ENCODE peak calls at places on chromosomes 7 and 10, in five cellular contexts. D is prostate gland, H is sigmoid colon, G is transverse colon, Z is GM12891. N is an unnamed sample.

GRCh38 chr7:139699640-139700504 is 77.9 kb downstream of the HIPK2 start:
- DNase-seq in Z (no peak), H (no peak), G (no peak), D (no peak), N (no peak)

GRCh38 chr7:126656165-126656564 is 596.6 kb downstream of the GRM8 start:
- DNase-seq in D (no peak), G (no peak), Z (no peak), H (no peak), N (no peak)

GRCh38 chr10:20181408-20181807 is 365.2 kb downstream of the PLXDC2 start:
- DNase-seq in G (no peak), D (no peak), H (no peak), Z (no peak), N (no peak)

GRCh38 chr7:158816995-158817394 is 12.3 kb downstream of the ESYT2 start:
- DNase-seq in H (no peak), G (peak; percentile 67), Z (no peak), D (no peak), N (no peak)

GRCh38 chr10:51377932-51378206 is 303.6 kb downstream of the PRKG1 start:
- DNase-seq in D (no peak), H (no peak), G (no peak), Z (no peak), N (no peak)

GRCh38 chr10:117680611-117681010 is 138.1 kb downstream of the EMX2 start:
- DNase-seq in H (no peak), G (no peak), D (no peak), Z (no peak), N (no peak)

GRCh38 chr7:34451923-34452322 is 206.1 kb upstream of the NPSR1 start:
- DNase-seq in Z (no peak), H (no peak), G (no peak), D (no peak), N (no peak)

GRCh38 chr7:147052818-147053217 is 936.2 kb downstream of the CNTNAP2 start:
- DNase-seq in Z (no peak), H (no peak), D (no peak), G (no peak), N (no peak)

GRCh38 chr10:21372651-21373410 is 152.7 kb downstream of the SKIDA1 start:
- DNase-seq in H (no peak), Z (peak; percentile 23), G (peak; percentile 58), D (peak; percentile 39), N (peak; percentile 63)

GRCh38 chr7:106776618-106777347 is 88.3 kb upstream of the PIK3CG start:
- DNase-seq in H (no peak), Z (no peak), G (no peak), D (no peak), N (no peak)
- TF ChIP-seq POLR2A in H (no peak), Z (no peak), G (no peak), D (no peak), N (no peak)

GRCh38 chr10:12697741-12698140 is 303.8 kb downstream of the CCDC3 start:
- DNase-seq in D (no peak), G (no peak), Z (no peak), H (no peak), N (no peak)
- TF ChIP-seq POLR2A in D (no peak), G (no peak), Z (no peak), H (no peak), N (no peak)

GRCh38 chr10:124987788-124988187 is 45.9 kb downstream of the ZRANB1 start:
- DNase-seq in D (no peak), Z (no peak), G (no peak), H (no peak), N (no peak)
- TF ChIP-seq POLR2A in D (no peak), Z (no peak), G (no peak), H (no peak), N (no peak)

GRCh38 chr10:103843854-103844567 is 11.4 kb downstream of the SH3PXD2A start:
- DNase-seq in D (peak; percentile 50), H (peak; percentile 69), G (no peak), Z (no peak), N (no peak)
- TF ChIP-seq POLR2A in D (peak; percentile 19), H (no peak), G (no peak), Z (no peak), N (no peak)

GRCh38 chr7:131057015-131057518 is 270.6 kb upstream of the MKLN1 start:
- DNase-seq in Z (no peak), D (peak; percentile 80), H (no peak), G (no peak), N (no peak)
- TF ChIP-seq POLR2A in Z (no peak), D (no peak), H (no peak), G (no peak), N (no peak)

GRCh38 chr10:28302668-28303488 is at the start of gene MPP7:
- DNase-seq in Z (peak; percentile 84), H (peak; percentile 98), D (peak; percentile 98), G (peak; percentile 95), N (peak; percentile 97)
- TF ChIP-seq POLR2A in Z (no peak), H (no peak), D (peak; percentile 70), G (peak; percentile 85), N (no peak)

DNA sequence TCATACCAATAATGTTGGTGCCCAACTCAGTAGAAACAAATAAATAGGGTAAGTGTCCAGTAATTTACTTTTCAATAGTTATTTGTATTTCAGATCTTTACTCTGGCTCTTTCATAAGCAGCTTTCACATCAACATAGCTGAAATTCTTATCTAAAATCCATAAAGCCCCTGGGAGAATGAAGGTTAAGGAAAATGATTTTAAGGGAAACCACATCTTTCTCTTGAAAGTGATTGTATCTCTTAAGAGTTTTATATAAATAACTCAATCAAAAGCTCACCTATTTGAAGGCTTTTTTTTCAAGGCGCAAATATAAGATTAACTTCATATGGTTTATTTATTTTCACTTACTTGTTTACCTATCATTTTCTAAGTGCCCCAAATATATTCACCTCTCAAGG is 324.4 kb downstream of the HGF start:
- DNase-seq in G (no peak), Z (no peak), D (no peak), H (no peak), N (no peak)
- TF ChIP-seq POLR2A in G (no peak), Z (no peak), D (no peak), H (no peak), N (no peak)

DNA sequence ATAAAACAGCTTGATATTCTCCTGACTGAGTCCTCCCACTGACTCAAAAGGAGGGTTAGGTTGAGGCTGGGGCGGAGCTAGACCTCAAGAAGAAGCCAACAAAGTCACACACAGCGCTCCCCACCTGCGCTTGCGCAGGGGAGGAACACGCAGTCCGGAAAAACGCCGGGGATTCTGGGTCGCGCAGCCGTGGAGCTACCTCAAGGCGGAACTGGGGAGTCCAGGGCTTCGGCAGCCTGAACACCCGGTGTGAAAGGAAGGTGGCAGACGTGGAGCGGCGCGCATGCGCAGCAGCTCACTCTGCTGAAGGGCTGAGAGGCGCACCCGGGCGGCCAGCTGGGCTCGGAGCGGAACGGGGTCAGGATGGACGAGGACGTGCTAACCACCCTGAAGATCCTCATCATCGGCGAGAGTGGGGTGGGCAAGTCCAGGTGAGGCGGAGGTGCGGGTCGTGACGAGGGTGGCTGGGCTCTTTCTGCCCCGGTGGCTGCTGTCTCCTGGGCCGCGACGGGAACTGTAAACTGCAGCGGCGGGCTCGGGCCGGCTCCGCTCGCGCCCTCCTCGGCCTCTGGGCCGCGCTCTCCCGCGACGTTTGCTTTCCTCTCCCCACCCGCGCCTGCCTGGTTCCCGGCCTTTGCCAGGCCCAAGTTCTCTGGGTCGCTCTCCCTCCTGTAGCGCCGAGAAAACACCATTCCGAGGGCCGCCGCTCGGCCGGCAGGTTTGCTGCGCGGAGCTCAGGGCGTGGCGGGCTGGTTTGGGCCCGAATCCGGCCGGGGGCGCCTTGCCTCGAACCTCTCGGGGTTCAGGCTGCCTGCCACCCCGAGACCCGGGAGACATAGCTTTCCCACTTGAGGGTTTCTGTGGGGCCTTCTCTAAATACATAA is at the start of gene RAB18:
- DNase-seq in Z (peak; percentile 76), H (peak; percentile 99), G (peak; percentile 98), D (peak; percentile 96), N (peak; percentile 98)
- TF ChIP-seq POLR2A in Z (peak; percentile 89), H (peak; percentile 91), G (peak; percentile 94), D (peak; percentile 93), N (peak; percentile 98)